ENCODE peak calls at places on chromosomes 1 and 21, in nine cellular contexts. M is psoas muscle; P is thoracic aorta; V is CD8-positive, alpha-beta T cell; F is fibroblast of lung; O is ovary; N is brain microvascular endothelial cell; E is endothelial cell of umbilical vein; Z is mammary epithelial cell. Q is an unnamed sample.

GRCh38 chr1:226100436-226101347 is 38.2 kb downstream of the H3-3A start:
- DNase-seq in V (peak; percentile 39), M (peak; percentile 35), O (no peak), N (peak; percentile 24), P (no peak), E (peak; percentile 61), Z (no peak), F (peak; percentile 60), Q (no peak)

GRCh38 chr1:42925132-42925769 is 33.4 kb downstream of the SLC2A1 start:
- DNase-seq in N (no peak), M (no peak), Z (no peak), P (no peak), E (peak; percentile 19), O (no peak), F (no peak), V (no peak), Q (no peak)

GRCh38 chr1:67019600-67020136 is 34.3 kb downstream of the SLC35D1 start:
- DNase-seq in V (no peak), N (peak; percentile 36), Z (peak; percentile 26), P (no peak), E (peak; percentile 87), M (no peak), F (peak; percentile 45), O (no peak), Q (peak; percentile 39)

GRCh38 chr21:43362928-43363314 is 64.0 kb downstream of the SIK1 start:
- DNase-seq in Z (no peak), N (no peak), P (no peak), E (no peak), O (no peak), M (no peak), F (no peak), V (no peak), Q (no peak)

GRCh38 chr1:10074855-10075418 is 42.2 kb downstream of the UBE4B start:
- DNase-seq in E (no peak), M (no peak), O (no peak), V (no peak), P (no peak), N (no peak), Z (peak; percentile 49), F (peak; percentile 31), Q (no peak)

GRCh38 chr1:15152318-15153183 is 996 bp upstream of the TMEM51 start:
- DNase-seq in N (peak; percentile 88), V (no peak), M (peak; percentile 76), E (peak; percentile 89), F (peak; percentile 91), P (peak; percentile 51), O (peak; percentile 94), Z (peak; percentile 89), Q (peak; percentile 72)

GRCh38 chr1:70101774-70102173 is 103.6 kb downstream of the LRRC40 start:
- DNase-seq in O (no peak), F (no peak), N (no peak), Z (no peak), E (no peak), V (no peak), P (no peak), M (no peak), Q (no peak)

GRCh38 chr1:31564606-31564989 is 11.7 kb upstream of the TINAGL1 start:
- DNase-seq in N (no peak), Z (no peak), P (no peak), E (no peak), V (no peak), O (no peak), F (no peak), M (no peak), Q (no peak)

GRCh38 chr1:99659755-99660210 is 13.9 kb downstream of the PALMD start:
- DNase-seq in O (no peak), E (peak; percentile 91), F (no peak), M (no peak), Z (peak; percentile 98), V (no peak), N (no peak), P (no peak), Q (no peak)
- H3K4me3 ChIP-seq in O (no peak overlapping the region), E (no peak overlapping the region), F (no peak overlapping the region), M (peak overlapping the region; percentile 27), Z (no peak overlapping the region), V (no peak overlapping the region), N (no peak overlapping the region), P (no peak overlapping the region), Q (no peak overlapping the region)

GRCh38 chr1:221945669-221946068 is 203.8 kb upstream of the DUSP10 start:
- DNase-seq in M (no peak), F (no peak), Z (no peak), E (no peak), N (no peak), O (no peak), V (no peak), P (no peak), Q (no peak)
- TF ChIP-seq CTCF in M (no peak), F (no peak), Z (no peak), E (no peak), N (peak; percentile 10), O (no peak), V (no peak), P (no peak), Q (no peak)

GRCh38 chr1:941027-941587 is 17.4 kb downstream of the SAMD11 start:
- DNase-seq in E (no peak), F (no peak), N (no peak), O (no peak), Z (no peak), M (no peak), V (no peak), P (no peak), Q (no peak)
- H3K27me3 ChIP-seq in E (peaks cover 7% of the 10 kb centered on the region), F (no peaks in the 10 kb centered on the region), N (peaks cover 7% of the 10 kb centered on the region), O (peaks cover 10% of the 10 kb centered on the region), Z (peaks cover 31% of the 10 kb centered on the region), M (peaks cover 73% of the 10 kb centered on the region), V (peaks cover 15% of the 10 kb centered on the region), P (peaks cover 6% of the 10 kb centered on the region), Q (peaks cover 33% of the 10 kb centered on the region)

GRCh38 chr1:109229531-109230127 is 15.9 kb downstream of the SARS1 start:
- DNase-seq in F (no peak), E (no peak), V (no peak), O (no peak), N (no peak), M (no peak), Z (no peak), P (no peak), Q (no peak)
- H3K4me3 ChIP-seq in F (no peak overlapping the region), E (no peak overlapping the region), V (no peak overlapping the region), O (no peak overlapping the region), N (no peak overlapping the region), M (no peak overlapping the region), Z (no peak overlapping the region), P (no peak overlapping the region), Q (no peak overlapping the region)

DNA sequence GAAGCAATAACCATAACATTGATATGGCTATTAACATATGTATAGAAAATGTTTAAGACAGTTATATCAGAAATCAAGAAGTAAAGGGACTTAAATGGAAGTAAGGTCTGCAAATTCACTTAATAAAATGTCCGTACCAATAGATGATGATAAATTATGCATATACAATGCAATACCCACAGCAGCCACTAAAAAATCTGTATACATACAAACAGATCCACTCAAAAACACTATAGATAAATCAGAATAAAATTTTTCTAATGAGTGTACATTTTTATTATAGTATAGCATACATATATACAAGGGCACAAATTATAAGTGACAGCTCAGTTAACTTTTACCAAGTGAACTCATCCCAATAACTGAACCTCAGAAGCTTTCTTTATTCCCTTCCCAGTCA is 6.0 kb downstream of the LORICRIN start:
- DNase-seq in Z (no peak), M (no peak), N (no peak), F (no peak), P (no peak), V (no peak), E (no peak), O (no peak), Q (no peak)
- TF ChIP-seq CTCF in Z (peak; percentile 27), M (no peak), N (no peak), F (no peak), P (no peak), V (no peak), E (no peak), O (no peak), Q (no peak)

DNA sequence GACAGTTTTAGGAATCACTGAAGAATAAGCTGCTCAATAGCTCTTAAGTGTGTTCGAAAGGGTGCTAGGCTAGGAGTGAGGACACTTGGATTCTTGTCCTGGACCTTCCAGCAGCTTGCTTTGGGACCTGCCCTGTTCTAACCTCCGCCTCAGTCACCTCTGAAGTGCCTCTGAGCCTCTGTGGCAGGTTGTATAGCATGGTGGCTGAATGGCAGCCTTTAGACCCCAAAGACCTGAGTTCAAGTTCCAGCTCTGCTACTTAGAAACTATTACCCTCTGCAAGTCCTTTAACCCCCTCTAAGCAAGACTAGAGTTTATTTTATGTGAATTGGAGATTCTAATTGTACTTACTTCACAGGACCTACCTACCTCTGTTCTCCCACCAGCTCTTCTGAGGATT is 81.5 kb downstream of the RRAGC start:
- DNase-seq in O (no peak), N (no peak), E (no peak), Z (no peak), V (no peak), M (no peak), P (no peak), F (no peak), Q (no peak)
- H3K27me3 ChIP-seq in O (no peaks in the 10 kb centered on the region), N (peaks cover 9% of the 10 kb centered on the region), E (peaks cover 6% of the 10 kb centered on the region), Z (peaks cover 5% of the 10 kb centered on the region), V (no peaks in the 10 kb centered on the region), M (peaks cover 45% of the 10 kb centered on the region), P (no peaks in the 10 kb centered on the region), F (peaks cover 4% of the 10 kb centered on the region), Q (peaks cover 9% of the 10 kb centered on the region)

GRCh38 chr1:93980320-93980744 is 71.1 kb upstream of the GCLM start:
- DNase-seq in N (no peak), E (peak; percentile 14), O (no peak), Z (no peak), P (no peak), F (no peak), M (no peak), V (no peak), Q (no peak)

GRCh38 chr1:93979040-93979717 is 69.9 kb upstream of the GCLM start:
- DNase-seq in N (no peak), V (no peak), M (no peak), F (no peak), O (no peak), Z (no peak), E (no peak), P (no peak), Q (no peak)

GRCh38 chr1:93977546-93977945 is 68.3 kb upstream of the GCLM start:
- DNase-seq in E (peak; percentile 10), P (no peak), V (no peak), F (no peak), M (no peak), Z (peak; percentile 79), N (peak; percentile 63), O (no peak), Q (no peak)

GRCh38 chr1:93979718-93980319 is 70.6 kb upstream of the GCLM start:
- DNase-seq in O (peak; percentile 75), Z (no peak), M (no peak), V (no peak), N (no peak), E (peak; percentile 18), P (no peak), F (peak; percentile 63), Q (no peak)

DNA sequence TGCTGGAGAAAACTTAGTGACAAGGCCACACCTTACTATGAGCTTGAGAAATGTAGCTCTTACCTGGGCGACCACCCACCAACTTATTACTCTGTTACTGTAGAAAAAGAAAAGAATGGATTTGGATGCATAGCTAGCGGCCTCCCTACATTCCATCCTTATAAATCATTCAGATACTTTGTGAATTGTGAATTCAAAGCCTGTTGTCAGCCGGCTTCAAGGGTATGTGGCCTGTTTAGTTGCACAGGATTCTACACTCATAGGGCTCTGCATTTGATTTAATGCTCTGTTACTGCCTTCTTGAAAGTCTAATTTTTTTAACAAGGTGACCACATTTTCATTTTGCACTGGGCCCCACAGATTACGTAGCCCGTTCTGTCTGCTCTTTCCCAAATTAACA is 71.7 kb upstream of the GCLM start:
- DNase-seq in N (no peak), O (no peak), F (no peak), V (no peak), E (no peak), Z (no peak), M (no peak), P (no peak), Q (no peak)
- H3K4me3 ChIP-seq in N (no peak overlapping the region), O (no peak overlapping the region), F (no peak overlapping the region), V (no peak overlapping the region), E (no peak overlapping the region), Z (no peak overlapping the region), M (no peak overlapping the region), P (no peak overlapping the region), Q (no peak overlapping the region)